ENCODE peak calls at places on chromosome 11, in six cellular contexts. O is AG04450, I is uterus, Q is psoas muscle, M is dorsolateral prefrontal cortex, L is Peyer's patch. K is an unnamed sample.

GRCh38 chr11:104736503-104736902 is 161.8 kb downstream of the CASP12 start:
- DNase-seq in Q (no peak), M (no peak), O (no peak), I (no peak), L (no peak), K (no peak)

GRCh38 chr11:93648168-93648567 is 13.3 kb upstream of the CEP295 start:
- DNase-seq in Q (no peak), L (no peak), I (no peak), O (no peak), M (no peak), K (no peak)

GRCh38 chr11:33248416-33248957 is 8.7 kb upstream of the HIPK3 start:
- DNase-seq in Q (no peak), O (peak; percentile 20), I (no peak), M (no peak), L (no peak), K (peak; percentile 47)

GRCh38 chr11:23079382-23079813 is 219.1 kb upstream of the CCDC179 start:
- DNase-seq in L (no peak), M (no peak), I (no peak), Q (no peak), O (peak; percentile 48), K (no peak)

GRCh38 chr11:122085264-122085663 is 30.8 kb downstream of the BLID start:
- DNase-seq in L (no peak), M (no peak), O (peak; percentile 83), I (no peak), Q (no peak), K (peak; percentile 86)

GRCh38 chr11:113529606-113530005 is 54.4 kb upstream of the DRD2 start:
- DNase-seq in O (no peak), I (no peak), L (no peak), M (no peak), Q (no peak), K (no peak)

GRCh38 chr11:43905788-43906187 is 25.2 kb downstream of the ALKBH3 start:
- DNase-seq in Q (no peak), L (no peak), I (peak; percentile 41), O (no peak), M (no peak), K (peak; percentile 3)

GRCh38 chr11:120168960-120169681 is 31.2 kb upstream of the TRIM29 start:
- DNase-seq in O (no peak), I (peak; percentile 78), Q (peak; percentile 81), L (no peak), M (peak; percentile 61), K (peak; percentile 73)

GRCh38 chr11:123249354-123249753 is 54.3 kb upstream of the CLMP start:
- DNase-seq in M (no peak), L (no peak), I (no peak), O (no peak), Q (no peak), K (no peak)

GRCh38 chr11:75344761-75345454 is 6.6 kb downstream of the ARRB1 start:
- DNase-seq in M (no peak), Q (no peak), I (no peak), L (no peak), O (no peak), K (no peak)

GRCh38 chr11:119993732-119994131 is 144.2 kb downstream of the TRIM29 start:
- DNase-seq in I (no peak), Q (no peak), M (no peak), L (no peak), O (no peak), K (peak; percentile 24)

GRCh38 chr11:12674571-12674935 is 332 bp downstream of the TEAD1 start:
- DNase-seq in L (no peak), I (no peak), O (no peak), Q (no peak), M (no peak), K (no peak)

GRCh38 chr11:128555606-128556005 is 31.8 kb downstream of the ETS1 start:
- DNase-seq in M (no peak), I (no peak), Q (no peak), O (no peak), L (no peak), K (no peak)

GRCh38 chr11:123507043-123507442 is 77.0 kb downstream of the GRAMD1B start:
- DNase-seq in Q (no peak), I (no peak), M (no peak), O (no peak), L (no peak), K (no peak)

GRCh38 chr11:63290285-63290684 is 46.9 kb upstream of the SLC22A25 start:
- DNase-seq in Q (no peak), L (no peak), O (no peak), M (no peak), I (no peak), K (no peak)

GRCh38 chr11:2667940-2668339 is 31.9 kb downstream of the KCNQ1OT1 start:
- DNase-seq in M (no peak), L (no peak), I (no peak), O (no peak), Q (no peak), K (no peak)

GRCh38 chr11:113581713-113582112 is 106.5 kb upstream of the DRD2 start:
- DNase-seq in M (no peak), L (no peak), I (no peak), O (no peak), Q (no peak), K (no peak)

GRCh38 chr11:75576445-75577049 is 14.5 kb downstream of the SERPINH1 start:
- DNase-seq in I (no peak), M (no peak), Q (peak; percentile 72), O (no peak), L (peak; percentile 68), K (no peak)

GRCh38 chr11:7924526-7924925 is 6.5 kb downstream of the OR10A6 start:
- DNase-seq in O (peak; percentile 8), I (no peak), L (no peak), M (no peak), Q (no peak), K (no peak)

GRCh38 chr11:72314600-72315386 is 70.8 kb upstream of the PHOX2A start:
- DNase-seq in Q (no peak), I (no peak), M (no peak), L (no peak), O (no peak), K (no peak)

GRCh38 chr11:6864436-6864835 is 1.6 kb downstream of the OR10A2 start:
- DNase-seq in O (no peak), Q (no peak), M (no peak), I (no peak), L (no peak), K (peak; percentile 1)

GRCh38 chr11:58837707-58838388 is 6.7 kb downstream of the GLYATL2 start:
- DNase-seq in I (no peak), L (no peak), M (no peak), Q (no peak), O (no peak), K (no peak)

GRCh38 chr11:72569966-72570892 is 104.0 kb downstream of the PDE2A start:
- DNase-seq in O (peak; percentile 43), I (no peak), M (no peak), L (no peak), Q (no peak), K (peak; percentile 77)

DNA sequence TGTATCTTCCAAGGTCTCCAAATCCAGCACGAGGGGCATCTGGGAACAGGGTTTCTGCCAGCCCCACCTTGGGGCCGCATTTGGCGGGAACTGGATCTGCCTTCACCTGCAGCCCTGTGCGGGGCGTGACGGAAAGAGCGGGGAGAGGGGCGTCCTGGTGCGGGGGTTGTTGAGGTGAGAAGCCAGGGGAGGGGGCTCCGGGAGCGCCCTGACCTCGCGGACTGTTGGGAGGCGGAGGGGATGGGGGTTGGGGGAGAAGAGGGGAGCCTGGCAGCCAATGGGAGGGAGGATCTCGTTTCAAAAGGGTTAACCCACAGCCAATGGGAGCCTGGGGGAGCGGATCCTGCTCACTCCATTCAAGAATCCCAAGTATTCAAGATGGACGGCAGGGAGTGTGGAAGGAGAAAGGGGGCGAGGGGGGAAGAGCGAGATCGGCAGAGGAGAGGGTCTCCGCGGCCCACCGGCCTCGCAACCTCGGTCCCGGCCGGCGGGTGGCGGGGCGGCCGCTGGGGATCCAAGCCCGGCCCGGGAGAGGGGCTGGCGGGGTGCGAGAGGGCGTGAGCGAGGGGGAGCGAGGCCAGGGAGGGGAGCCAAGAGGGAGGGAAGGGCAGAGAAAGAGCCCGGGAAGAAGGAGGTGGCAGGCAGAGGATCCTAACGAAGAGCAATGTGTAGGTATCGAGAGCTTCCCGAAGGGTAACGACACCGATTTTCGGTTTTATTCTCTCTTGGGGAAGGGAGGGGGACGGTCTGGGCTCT is 11.5 kb downstream of the YPEL4 start:
- DNase-seq in I (peak; percentile 82), L (no peak), Q (peak; percentile 70), M (peak; percentile 90), O (peak; percentile 58), K (no peak)
- H3K27me3 ChIP-seq in I (no peaks in the 10 kb centered on the region), L (no peaks in the 10 kb centered on the region), Q (peaks cover 8% of the 10 kb centered on the region), M (no peaks in the 10 kb centered on the region), O (peaks cover 4% of the 10 kb centered on the region), K (no peaks in the 10 kb centered on the region)

DNA sequence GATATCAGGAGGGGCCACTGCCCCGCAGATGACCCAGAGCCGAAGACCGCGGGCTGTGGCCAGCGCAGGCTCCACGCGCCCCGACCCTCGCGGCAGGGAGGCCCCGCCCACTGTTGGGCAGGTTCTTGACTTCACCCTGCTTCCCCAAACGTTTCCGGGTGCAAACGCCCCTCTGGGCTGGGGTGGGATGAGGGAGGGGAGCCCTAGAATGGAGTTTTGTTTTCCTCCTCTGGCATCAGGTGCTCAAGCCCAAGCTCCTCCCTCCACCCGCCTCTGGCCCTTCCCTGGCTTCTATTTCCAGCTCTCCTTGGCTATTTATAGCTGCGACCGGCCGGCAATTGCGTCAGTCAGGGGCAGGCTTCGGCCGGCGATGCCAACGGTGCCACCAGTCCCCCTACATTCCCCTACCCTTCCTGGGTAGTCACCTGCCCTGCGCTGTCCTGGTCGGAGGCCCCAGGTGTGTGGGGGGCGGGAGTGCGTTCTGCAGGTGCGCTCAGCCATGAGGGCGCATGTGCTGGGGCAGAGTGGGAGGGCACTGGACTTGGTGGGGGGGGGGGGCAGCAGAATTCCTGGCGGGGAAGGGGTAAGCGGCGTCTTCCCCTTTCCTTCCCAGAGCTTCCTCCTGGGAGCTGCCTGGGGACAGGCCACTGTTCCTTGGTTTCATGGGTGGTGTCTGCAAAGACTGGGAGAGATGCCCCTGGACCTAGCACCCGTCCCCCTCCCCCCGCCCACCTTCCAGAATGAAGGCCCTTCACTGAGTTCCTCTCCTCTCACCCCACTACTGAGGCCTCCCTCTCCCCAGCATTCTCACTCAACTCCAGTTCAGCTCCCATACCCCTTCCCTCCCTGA is 23.6 kb downstream of the DUSP8 start:
- DNase-seq in L (no peak), Q (peak; percentile 89), O (no peak), I (peak; percentile 76), M (peak; percentile 78), K (peak; percentile 27)
- H3K27me3 ChIP-seq in L (peaks cover 8% of the 10 kb centered on the region), Q (no peaks in the 10 kb centered on the region), O (peaks cover 48% of the 10 kb centered on the region), I (no peaks in the 10 kb centered on the region), M (no peaks in the 10 kb centered on the region), K (peaks cover 69% of the 10 kb centered on the region)

GRCh38 chr11:126138636-126139540 is 72.6 kb downstream of the RPUSD4 start:
- DNase-seq in M (no peak), I (peak; percentile 67), Q (no peak), O (no peak), L (no peak), K (no peak)
- H3K27me3 ChIP-seq in M (no peaks in the 10 kb centered on the region), I (no peaks in the 10 kb centered on the region), Q (peaks cover 10% of the 10 kb centered on the region), O (peaks cover 59% of the 10 kb centered on the region), L (no peaks in the 10 kb centered on the region), K (peaks cover 42% of the 10 kb centered on the region)

DNA sequence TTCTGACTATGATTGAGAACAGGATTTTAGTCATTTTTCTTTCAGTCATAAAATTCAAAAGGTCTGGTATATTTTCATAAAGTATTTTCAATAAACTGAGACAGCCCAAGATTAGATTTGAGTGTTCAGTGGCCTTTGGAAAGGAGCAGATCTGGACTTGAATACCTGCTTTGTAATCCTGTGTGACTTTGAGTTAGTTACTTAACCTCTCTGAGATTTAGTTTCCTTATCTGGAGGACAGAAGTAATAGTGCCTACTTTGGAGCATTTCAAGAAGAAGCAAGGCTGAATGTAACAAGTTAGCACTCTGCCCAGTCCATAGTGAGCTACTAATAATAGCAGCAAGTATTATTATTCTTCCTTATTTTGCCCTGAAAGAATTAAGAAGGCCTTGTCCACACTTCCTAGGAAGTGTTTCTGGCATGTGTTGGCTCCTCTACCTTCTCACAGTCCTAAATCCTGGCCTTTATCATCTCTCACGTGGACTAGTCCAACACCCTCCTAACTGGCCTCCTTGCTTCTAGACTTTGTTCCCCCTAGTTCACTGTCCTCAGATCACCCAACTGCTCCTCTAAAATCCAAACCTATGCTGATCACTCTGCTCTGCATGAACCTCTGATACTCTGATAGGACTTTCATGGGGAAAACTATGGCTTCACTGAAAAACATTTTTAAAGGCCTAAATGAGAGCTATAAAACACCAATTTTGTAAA is 115.8 kb downstream of the PLEKHA7 start:
- DNase-seq in L (no peak), Q (no peak), O (no peak), M (no peak), I (no peak), K (no peak)
- H3K27me3 ChIP-seq in L (no peaks in the 10 kb centered on the region), Q (peaks cover 3% of the 10 kb centered on the region), O (peaks cover 3% of the 10 kb centered on the region), M (no peaks in the 10 kb centered on the region), I (no peaks in the 10 kb centered on the region), K (no peaks in the 10 kb centered on the region)